ENCODE peak calls at places on chromosomes 16 and 17, in seven cellular contexts. X is testis, B is H1, V is left ventricle myocardium inferior, A is K562, W is hepatocyte, S is H9. Q is an unnamed sample. For H3K9me3 and H3K4me1, the result is how much of the 10 kb centered on the place peaks cover.

GRCh38 chr16:2518823-2519710 is 1.1 kb upstream of the AMDHD2 start:
- DNase-seq in X (no peak), B (no peak), V (no peak), A (no peak), W (no peak), S (peak), Q (no peak)

GRCh38 chr16:20844588-20844987 is 38.3 kb downstream of the REXO5 start:
- DNase-seq in X (no peak), B (no peak), V (no peak), A (no peak), W (no peak), S (no peak), Q (no peak)

GRCh38 chr16:64287667-64288521 is 834.0 kb downstream of the CDH11 start:
- DNase-seq in X (no peak), B (no peak), V (no peak), A (no peak), W (no peak), S (no peak), Q (no peak)

GRCh38 chr16:87207965-87208364 is 109.2 kb downstream of the C16orf95 start:
- DNase-seq in X (no peak), B (no peak), V (no peak), A (no peak), W (no peak), S (no peak), Q (no peak)

GRCh38 chr17:77692571-77693161 is 265.8 kb upstream of the TNRC6C start:
- DNase-seq in X (no peak), B (no peak), V (no peak), A (no peak), W (no peak), S (peak), Q (peak)

GRCh38 chr16:23498863-23499262 is 11.4 kb downstream of the GGA2 start:
- DNase-seq in X (no peak), B (no peak), V (no peak), A (no peak), W (no peak), S (no peak), Q (no peak)

GRCh38 chr17:50331085-50331791 is 14.7 kb upstream of the XYLT2 start:
- DNase-seq in X (no peak), B (no peak), V (no peak), A (no peak), W (no peak), S (no peak), Q (no peak)

GRCh38 chr17:46822388-46822921 is 4.0 kb upstream of the WNT3 start:
- DNase-seq in X (peak), B (no peak), V (no peak), A (peak), W (no peak), S (peak), Q (no peak)

GRCh38 chr16:4860727-4861342 is 13.6 kb downstream of the UBN1 start:
- DNase-seq in X (no peak), B (no peak), V (no peak), A (no peak), W (no peak), S (no peak), Q (no peak)

GRCh38 chr16:30040221-30040620 is 9.2 kb upstream of the TLCD3B start:
- DNase-seq in X (no peak), B (no peak), V (no peak), A (no peak), W (no peak), S (no peak), Q (no peak)

GRCh38 chr16:3127745-3128144 is 7.1 kb upstream of the ZNF213 start:
- DNase-seq in X (no peak), B (peak), V (no peak), A (no peak), W (no peak), S (peak), Q (no peak)

GRCh38 chr17:55409030-55409800 is 12.4 kb downstream of the MMD start:
- DNase-seq in X (no peak), B (no peak), V (no peak), A (no peak), W (no peak), S (no peak), Q (no peak)

GRCh38 chr16:22348296-22348695 is 26.1 kb downstream of the CDR2 start:
- DNase-seq in X (no peak), B (no peak), V (no peak), A (no peak), W (no peak), S (no peak), Q (no peak)

GRCh38 chr16:13866073-13866472 is 53.9 kb upstream of the ERCC4 start:
- DNase-seq in X (peak), B (peak), V (peak), A (peak), W (peak), S (peak), Q (peak)

GRCh38 chr17:15909481-15909991 is 35.4 kb upstream of the ADORA2B start:
- DNase-seq in X (peak), B (no peak), V (peak), A (no peak), W (no peak), S (no peak), Q (no peak)

GRCh38 chr16:29745853-29746345 is at the start of gene C16orf54:
- DNase-seq in X (peak), B (no peak), V (peak), A (no peak), W (no peak), S (no peak), Q (peak)

GRCh38 chr17:9120471-9120870 is 99.2 kb downstream of the NTN1 start:
- DNase-seq in X (peak), B (no peak), V (no peak), A (peak), W (no peak), S (peak), Q (no peak)

GRCh38 chr17:61000911-61001310 is 323.3 kb downstream of the BCAS3 start:
- DNase-seq in X (no peak), B (no peak), V (no peak), A (peak), W (peak), S (no peak), Q (no peak)

GRCh38 chr17:76368545-76368944 is 14.8 kb upstream of the PRPSAP1 start:
- DNase-seq in X (no peak), B (no peak), V (no peak), A (no peak), W (no peak), S (peak), Q (no peak)

GRCh38 chr16:1941924-1942809 is 832 bp downstream of the MSRB1 start:
- DNase-seq in X (no peak), B (no peak), V (no peak), A (peak), W (no peak), S (peak), Q (no peak)

GRCh38 chr16:49620868-49621239 is 235.1 kb downstream of the ZNF423 start:
- DNase-seq in X (no peak), B (no peak), V (no peak), A (no peak), W (peak), S (peak), Q (no peak)

GRCh38 chr16:9159839-9160550 is 68.6 kb downstream of the HAPSTR1 start:
- DNase-seq in X (peak), B (peak), V (peak), A (peak), W (peak), S (peak), Q (no peak)

GRCh38 chr16:55706739-55707487 is 51.1 kb downstream of the SLC6A2 start:
- DNase-seq in X (no peak), B (no peak), V (no peak), A (no peak), W (no peak), S (no peak), Q (peak)

GRCh38 chr17:39227364-39227919 is 1.7 kb upstream of the STAC2 start:
- DNase-seq in X (no peak), B (no peak), V (no peak), A (no peak), W (no peak), S (no peak), Q (no peak)

GRCh38 chr17:68972119-68972704 is 17.0 kb upstream of the ABCA8 start:
- DNase-seq in X (peak), B (no peak), V (no peak), A (peak), W (peak), S (no peak), Q (no peak)

GRCh38 chr17:31596382-31597323 is 205.2 kb downstream of the RAB11FIP4 start:
- DNase-seq in X (peak), B (peak), V (peak), A (no peak), W (peak), S (peak), Q (peak)

GRCh38 chr16:75333770-75334169 is 82.3 kb upstream of the BCAR1 start:
- DNase-seq in X (no peak), B (no peak), V (no peak), A (no peak), W (no peak), S (no peak), Q (no peak)

GRCh38 chr16:27922433-27922832 is 141.1 kb downstream of the GSG1L start:
- DNase-seq in X (no peak), B (no peak), V (no peak), A (no peak), W (no peak), S (no peak), Q (no peak)

GRCh38 chr16:1496464-1496863 is 3.3 kb downstream of the TELO2 start:
- DNase-seq in X (no peak), B (no peak), V (no peak), A (no peak), W (no peak), S (no peak), Q (no peak)

GRCh38 chr17:561118-561517 is 153.5 kb downstream of the VPS53 start:
- DNase-seq in X (no peak), B (no peak), V (no peak), A (no peak), W (no peak), S (no peak), Q (no peak)

GRCh38 chr16:72210072-72210471 is 38.1 kb upstream of the PMFBP1 start:
- DNase-seq in X (no peak), B (no peak), V (no peak), A (no peak), W (no peak), S (no peak), Q (no peak)

DNA sequence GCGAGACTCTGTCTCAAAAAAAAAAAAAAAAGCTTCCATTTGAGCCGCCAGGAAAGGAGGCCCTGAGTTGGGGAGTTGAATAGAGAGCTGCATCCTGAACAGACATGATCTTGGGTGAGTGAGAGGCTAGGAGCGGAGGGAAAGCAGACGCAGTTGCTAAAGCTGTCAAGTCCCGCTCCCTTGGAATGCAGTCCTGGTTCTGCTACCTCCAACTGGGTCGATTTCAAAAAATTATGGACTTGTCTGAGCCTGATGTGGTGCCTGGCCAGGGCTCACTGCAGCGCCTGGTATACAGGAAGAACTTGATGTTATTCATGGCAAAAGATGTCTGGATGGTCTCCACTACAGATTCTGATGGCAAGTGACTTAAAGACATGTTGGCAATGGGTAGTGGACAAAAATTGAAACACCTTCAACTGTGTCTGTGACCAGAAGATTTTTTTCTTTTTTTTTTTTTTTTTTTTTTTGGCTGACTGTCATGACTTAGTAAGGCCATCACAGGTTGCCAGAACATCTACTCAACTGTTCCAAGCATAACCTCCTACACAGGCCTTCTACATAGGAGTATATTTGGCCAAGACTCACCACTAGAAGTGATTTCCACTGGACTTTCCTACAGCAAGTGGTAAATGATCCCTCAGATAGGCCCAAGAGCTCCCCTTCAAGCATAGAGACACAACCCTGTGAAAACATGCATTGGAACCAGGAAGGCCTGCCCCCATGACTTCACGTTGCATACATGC is 726.1 kb downstream of the MAF start:
- DNase-seq in X (no peak), B (no peak), V (no peak), A (no peak), W (no peak), S (no peak), Q (no peak)
- H3K9me3 ChIP-seq in X (under half), B (under half), V (under half), A (under half), W (under half), S (under half), Q (under half)

GRCh38 chr17:17947966-17948365 is 24.2 kb downstream of the TOM1L2 start:
- DNase-seq in X (no peak), B (no peak), V (no peak), A (no peak), W (no peak), S (no peak), Q (no peak)
- H3K4me1 ChIP-seq in X (under half), B (under half), V (half or more), A (under half), W (under half), S (under half), Q (under half)

DNA sequence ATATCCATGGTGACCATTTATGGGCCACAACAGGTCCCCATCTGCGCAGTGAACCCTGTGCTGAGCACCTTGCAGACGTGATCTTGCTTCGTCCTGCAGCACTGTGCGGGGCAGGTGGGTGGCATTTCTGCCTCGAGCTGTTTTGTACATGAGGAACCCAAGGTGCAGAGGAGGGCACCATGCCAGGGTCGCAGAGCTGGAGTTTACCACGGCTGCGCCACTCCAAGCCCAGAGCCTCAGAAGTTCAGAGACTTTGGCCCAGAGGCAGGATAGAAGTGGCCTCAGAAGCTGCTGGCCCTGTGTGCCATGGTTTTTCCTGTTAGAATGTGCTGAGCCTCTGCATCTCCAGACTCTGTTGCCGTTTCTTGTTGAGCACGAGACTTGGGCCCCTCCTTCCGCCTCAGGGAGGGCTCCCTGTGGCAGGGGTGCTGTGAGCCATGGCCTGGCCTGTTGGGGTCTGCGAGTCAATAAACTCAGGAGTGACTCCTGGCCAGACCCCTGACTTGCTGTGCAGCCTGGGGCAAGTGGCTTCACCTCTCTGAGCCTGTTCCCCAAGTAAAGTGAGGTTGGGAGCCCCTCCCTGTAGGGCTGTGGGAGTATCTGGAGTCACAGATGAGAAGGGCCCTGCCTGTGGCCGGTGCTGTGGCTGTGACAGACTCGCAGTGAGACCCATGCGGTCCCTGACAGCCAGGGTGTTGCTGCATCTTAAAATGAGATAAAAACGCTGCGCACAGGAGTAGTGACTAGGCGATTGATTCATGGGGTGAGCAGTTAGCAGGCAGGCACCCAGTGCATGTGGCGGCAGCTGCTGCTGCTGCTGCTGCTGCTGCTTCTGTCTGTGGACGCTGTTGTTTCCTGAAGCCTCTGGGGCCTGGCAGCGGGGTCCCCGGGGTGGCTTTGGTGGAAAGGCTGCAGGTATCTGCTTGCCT is 11.8 kb downstream of the MAP2K3 start:
- DNase-seq in X (no peak), B (no peak), V (peak), A (peak), W (no peak), S (no peak), Q (no peak)
- TF ChIP-seq CTCF in X (no peak), B (no peak), V (no peak), A (no peak), W (no peak), S (no peak), Q (no peak)

GRCh38 chr17:80232438-80232837 is 12.2 kb downstream of the SLC26A11 start:
- DNase-seq in X (no peak), B (no peak), V (no peak), A (no peak), W (no peak), S (no peak), Q (no peak)
- H3K9me3 ChIP-seq in X (under half), B (under half), V (under half), A (under half), W (under half), S (under half), Q (under half)

DNA sequence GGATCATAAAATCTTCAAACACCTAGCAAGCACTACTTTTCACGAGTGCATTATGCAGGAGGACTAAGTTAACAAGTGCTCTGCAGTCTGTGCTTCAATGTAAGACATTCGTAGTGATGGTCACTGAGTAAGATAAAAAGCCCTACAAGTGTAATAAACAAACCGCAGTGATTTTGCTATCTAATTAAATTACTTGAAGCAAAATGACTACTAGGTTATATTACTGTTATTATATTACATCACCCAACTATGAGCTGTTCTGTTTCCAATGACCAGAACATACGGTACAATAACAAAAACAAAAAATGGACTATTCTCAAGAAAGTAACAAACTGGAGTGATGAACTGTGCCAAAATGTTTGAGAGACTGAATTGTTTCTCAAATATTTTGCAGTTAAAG is 11.2 kb downstream of the KLHL10 start:
- DNase-seq in X (no peak), B (no peak), V (no peak), A (no peak), W (no peak), S (no peak), Q (no peak)
- H3K4me1 ChIP-seq in X (under half), B (under half), V (under half), A (under half), W (under half), S (under half), Q (under half)

Q was measured in right atrium auricular region.